ENCODE peak calls at places on chromosomes 6 and 20, in four cellular contexts. M, H, V and U are unnamed samples. For H3K9me3, the result is how much of the 10 kb centered on the place peaks cover.

GRCh38 chr20:40956926-40957760 is 71.5 kb upstream of the TOP1 start:
- DNase-seq in H (no peak), M (no peak), V (no peak), U (no peak)

GRCh38 chr6:1631251-1631650 is 21.5 kb downstream of the FOXC1 start:
- DNase-seq in H (no peak), M (no peak), V (no peak), U (no peak)

GRCh38 chr6:18990313-18990978 is 603.3 kb downstream of the RNF144B start:
- DNase-seq in V (peak), M (peak), H (peak), U (no peak)

GRCh38 chr6:25963426-25964123 is 973 bp downstream of the TRIM38 start:
- DNase-seq in M (no peak), H (no peak), V (peak), U (no peak)

GRCh38 chr6:5764401-5764955 is 242.2 kb downstream of the NRN1 start:
- DNase-seq in H (no peak), M (no peak), V (peak), U (peak)

GRCh38 chr20:49594143-49594928 is 26.4 kb upstream of the PTGIS start:
- DNase-seq in V (peak), M (no peak), H (no peak), U (no peak)

GRCh38 chr6:45607818-45608217 is 230.1 kb upstream of the SUPT3H start:
- DNase-seq in V (peak), M (no peak), H (no peak), U (no peak)

GRCh38 chr6:75855047-75855446 is 106.0 kb downstream of the MYO6 start:
- DNase-seq in M (no peak), H (peak), V (peak), U (no peak)

GRCh38 chr6:135227349-135227748 is 46.2 kb downstream of the MYB start:
- DNase-seq in V (no peak), H (no peak), M (no peak), U (no peak)

GRCh38 chr20:4132956-4133355 is 117.6 kb upstream of the RNF24 start:
- DNase-seq in V (no peak), M (no peak), H (no peak), U (no peak)

GRCh38 chr6:87588756-87589407 is 905 bp downstream of the RARS2 start:
- DNase-seq in V (peak), H (no peak), M (no peak), U (no peak)

GRCh38 chr6:39979461-39980328 is 45.4 kb upstream of the MOCS1 start:
- DNase-seq in M (no peak), H (no peak), V (peak), U (no peak)

GRCh38 chr20:4812216-4812615 is 90.5 kb downstream of the PRND start:
- DNase-seq in H (no peak), M (no peak), V (no peak), U (no peak)

GRCh38 chr6:54860739-54861138 is 14.2 kb downstream of the FAM83B start:
- DNase-seq in M (no peak), H (no peak), V (peak), U (no peak)

GRCh38 chr20:17916365-17916996 is 52.1 kb downstream of the SNX5 start:
- DNase-seq in M (no peak), H (no peak), V (peak), U (no peak)

GRCh38 chr6:140226637-140227036 is 852.2 kb upstream of the CITED2 start:
- DNase-seq in M (no peak), H (no peak), V (no peak), U (no peak)

GRCh38 chr20:59082077-59082740 is 39.6 kb upstream of the PRELID3B start:
- DNase-seq in M (no peak), V (peak), H (no peak), U (no peak)

GRCh38 chr6:113633638-113634037 is 223.5 kb upstream of the MARCKS start:
- DNase-seq in H (no peak), M (no peak), V (no peak), U (no peak)

GRCh38 chr6:142416179-142416578 is 114.4 kb downstream of the ADGRG6 start:
- DNase-seq in V (peak), M (no peak), H (no peak), U (no peak)

GRCh38 chr6:15824851-15825250 is 162.0 kb upstream of the DTNBP1 start:
- DNase-seq in H (no peak), M (no peak), V (no peak), U (no peak)

GRCh38 chr20:10696650-10697049 is 22.9 kb upstream of the JAG1 start:
- DNase-seq in H (peak), V (no peak), M (peak), U (no peak)

GRCh38 chr20:31274441-31274840 is 17.0 kb downstream of the DEFB115 start:
- DNase-seq in H (no peak), V (no peak), M (no peak), U (no peak)

GRCh38 chr20:31278178-31278577 is 20.7 kb downstream of the DEFB115 start:
- DNase-seq in M (no peak), V (no peak), H (no peak), U (no peak)
- H3K9me3 ChIP-seq in M (under half), V (under half), H (under half), U (under half)

DNA sequence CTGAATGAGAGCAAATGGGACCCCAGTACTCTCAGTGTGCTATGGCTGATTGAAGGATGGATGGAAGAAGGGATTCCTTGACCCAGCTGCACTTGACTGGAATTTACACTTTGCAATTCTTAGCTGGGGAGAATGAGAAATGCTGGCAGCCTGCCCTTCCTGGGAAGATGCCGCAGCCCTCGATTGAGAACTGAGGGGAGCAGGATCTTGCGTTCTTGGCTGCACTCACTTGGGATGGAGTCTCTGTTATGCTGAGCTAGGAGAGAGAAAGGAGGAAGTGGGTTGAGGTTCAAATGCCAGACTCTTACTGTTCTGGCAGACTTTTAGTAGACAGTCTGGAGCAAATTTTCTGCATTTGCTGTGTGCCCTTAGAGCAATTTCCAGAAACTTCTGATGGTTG is 221.2 kb downstream of the FNDC1 start:
- DNase-seq in M (no peak), V (no peak), H (no peak), U (no peak)
- H3K9me3 ChIP-seq in M (under half), V (under half), H (under half), U (under half)

DNA sequence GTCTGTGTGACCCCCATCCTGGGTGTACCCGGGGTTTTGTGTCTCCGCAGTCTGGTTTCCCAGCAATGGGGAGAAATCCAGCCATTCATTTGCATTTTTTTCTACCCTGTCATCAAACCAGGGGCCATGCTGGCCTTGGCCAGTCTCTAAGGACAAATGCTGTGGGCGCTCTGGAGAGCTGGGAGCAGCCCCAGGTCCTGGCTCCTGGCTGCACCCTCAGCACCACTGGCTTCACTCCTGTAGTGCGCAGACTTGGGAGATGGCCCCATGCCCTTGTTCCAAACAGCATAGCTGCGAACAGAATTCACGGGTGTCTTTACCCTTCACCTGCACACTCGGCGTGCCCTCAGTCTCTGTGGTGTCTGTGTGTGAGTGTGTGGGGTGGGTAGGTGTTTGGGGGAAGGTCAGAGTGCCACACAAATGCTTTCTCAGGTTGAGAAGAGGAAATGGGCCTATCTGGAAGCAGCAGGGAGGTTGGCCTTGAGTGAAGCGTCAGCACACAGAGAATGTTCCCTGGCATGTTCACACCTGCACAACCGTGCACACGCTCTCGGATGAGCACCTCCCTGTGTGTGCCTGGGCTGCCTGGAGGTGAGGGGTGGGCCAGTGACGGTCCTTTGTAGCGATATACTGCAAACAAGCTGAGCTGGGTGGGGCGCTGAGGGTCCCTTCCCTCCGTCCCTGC is 111.2 kb downstream of the ERMARD start:
- DNase-seq in H (no peak), V (no peak), M (no peak), U (no peak)
- H3K9me3 ChIP-seq in H (under half), V (under half), M (under half), U (under half)

GRCh38 chr6:7664003-7664402 is 61.9 kb upstream of the BMP6 start:
- DNase-seq in V (no peak), H (no peak), M (no peak), U (no peak)

GRCh38 chr6:7656355-7656754 is 66.4 kb downstream of the SNRNP48 start:
- DNase-seq in H (no peak), V (no peak), M (no peak), U (no peak)

GRCh38 chr6:7658543-7658942 is 67.4 kb upstream of the BMP6 start:
- DNase-seq in M (no peak), V (no peak), H (no peak), U (no peak)

GRCh38 chr6:7661364-7661763 is 64.5 kb upstream of the BMP6 start:
- DNase-seq in H (no peak), M (no peak), V (no peak), U (no peak)
- H3K9me3 ChIP-seq in H (under half), M (under half), V (under half), U (under half)

GRCh38 chr20:24855848-24856247 is 93.2 kb upstream of the CST7 start:
- DNase-seq in M (no peak), H (no peak), V (no peak), U (no peak)
- H3K9me3 ChIP-seq in M (under half), H (under half), V (under half), U (under half)

GRCh38 chr20:16500197-16500596 is 73.1 kb downstream of the KIF16B start:
- DNase-seq in H (no peak), V (no peak), M (no peak), U (no peak)
- H3K9me3 ChIP-seq in H (under half), V (under half), M (under half), U (under half)

GRCh38 chr6:168660400-168660945 is 219.5 kb downstream of the SMOC2 start:
- DNase-seq in V (no peak), M (no peak), H (no peak), U (no peak)
- H3K9me3 ChIP-seq in V (under half), M (under half), H (under half), U (under half)

DNA sequence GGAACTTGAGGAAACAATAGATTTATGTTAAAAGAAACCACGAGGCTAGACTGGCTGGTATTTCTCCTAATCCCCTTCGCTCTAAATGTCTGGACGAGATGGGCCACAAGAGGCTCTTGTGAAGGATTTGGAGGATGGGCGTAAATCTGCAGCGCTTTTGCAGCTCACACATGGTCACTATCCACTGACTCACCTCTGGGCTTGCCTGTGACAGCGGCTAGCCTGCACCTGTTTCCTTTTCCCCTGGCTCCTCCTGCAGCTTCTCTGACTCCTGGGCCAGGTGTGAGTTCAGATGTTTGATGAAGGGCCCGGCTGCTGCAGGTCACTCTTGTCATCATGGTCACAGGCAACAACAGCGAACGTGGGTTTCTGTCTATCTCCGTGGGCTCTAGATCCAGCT is 629.4 kb downstream of the CBLN4 start:
- DNase-seq in M (no peak), H (no peak), V (no peak), U (no peak)
- H3K9me3 ChIP-seq in M (under half), H (under half), V (under half), U (under half)

GRCh38 chr20:62103508-62104233 is 18.6 kb upstream of the LSM14B start:
- DNase-seq in M (no peak), V (no peak), H (no peak), U (no peak)

GRCh38 chr20:62101078-62101477 is 21.2 kb upstream of the LSM14B start:
- DNase-seq in M (no peak), H (no peak), V (no peak), U (no peak)

GRCh38 chr20:62105592-62105991 is 16.7 kb upstream of the LSM14B start:
- DNase-seq in H (no peak), V (no peak), M (no peak), U (no peak)

GRCh38 chr20:62104234-62104789 is 18.0 kb upstream of the LSM14B start:
- DNase-seq in H (no peak), M (no peak), V (no peak), U (no peak)

DNA sequence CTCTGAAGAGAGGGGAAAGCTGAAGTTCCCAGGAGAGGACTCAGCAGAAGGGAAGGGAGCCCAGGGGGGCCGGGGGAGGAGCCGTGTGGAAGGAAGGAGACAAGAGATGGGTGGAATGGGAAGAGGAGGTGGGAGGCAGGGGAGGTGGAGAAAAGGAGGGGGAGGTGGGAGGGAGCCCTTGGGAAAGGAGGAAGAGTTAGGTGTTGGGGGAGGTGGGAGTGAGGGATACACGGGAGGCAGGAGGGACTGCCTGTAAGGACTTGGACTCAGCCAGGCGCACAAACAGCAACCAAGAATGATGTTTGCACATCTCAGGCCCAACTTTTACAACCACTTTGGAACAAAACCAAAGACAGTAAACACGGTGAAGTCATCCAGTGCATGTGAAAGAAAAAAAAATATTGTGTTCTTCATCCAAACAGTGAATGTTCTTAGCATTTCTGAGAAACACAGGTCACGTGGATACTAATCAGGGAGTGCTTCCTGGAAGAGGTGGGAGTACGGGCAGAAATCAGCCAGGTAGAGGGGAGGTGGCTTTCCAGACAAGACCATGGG is 17.4 kb upstream of the LSM14B start:
- DNase-seq in M (no peak), V (peak), H (no peak), U (no peak)
- H3K9me3 ChIP-seq in M (under half), V (under half), H (under half), U (half or more)

GRCh38 chr6:357261-357790 is 34.2 kb upstream of the IRF4 start:
- DNase-seq in H (no peak), V (no peak), M (peak), U (no peak)
- H3K9me3 ChIP-seq in H (under half), V (under half), M (under half), U (under half)